ENCODE peak calls at places on chromosomes 2 and 18, in seven cellular contexts. Q, M, C, V, J, K and Z are unnamed samples.

GRCh38 chr2:42931147-42931817 is 138.9 kb upstream of the HAAO start:
- DNase-seq in C (no peak), J (peak), K (peak), V (no peak), M (no peak), Q (no peak), Z (no peak)

GRCh38 chr2:46982356-46983064 is 66.9 kb upstream of the MCFD2 start:
- DNase-seq in C (no peak), K (no peak), J (no peak), V (no peak), Q (no peak), M (no peak), Z (no peak)

GRCh38 chr2:174344716-174345472 is 10.1 kb downstream of the SP9 start:
- DNase-seq in M (no peak), J (peak), V (no peak), K (no peak), C (no peak), Q (no peak), Z (no peak)

GRCh38 chr2:110688594-110689091 is 10.8 kb upstream of the BUB1 start:
- DNase-seq in K (peak), V (no peak), M (no peak), C (no peak), Q (no peak), J (no peak), Z (no peak)

GRCh38 chr18:56807883-56808282 is 156.7 kb downstream of the WDR7 start:
- DNase-seq in Q (no peak), C (no peak), V (no peak), M (no peak), J (no peak), K (no peak), Z (no peak)

GRCh38 chr18:8750954-8751415 is 45.6 kb downstream of the MTCL1 start:
- DNase-seq in C (no peak), J (no peak), Q (no peak), V (no peak), K (no peak), M (no peak), Z (no peak)

GRCh38 chr2:209523778-209524362 is 100.0 kb downstream of the MAP2 start:
- DNase-seq in Q (no peak), J (no peak), M (no peak), C (no peak), K (no peak), V (no peak), Z (no peak)

GRCh38 chr2:5111581-5111980 is 580.6 kb upstream of the SOX11 start:
- DNase-seq in M (peak), Q (no peak), V (no peak), C (no peak), J (no peak), K (no peak), Z (no peak)

GRCh38 chr2:207073791-207074678 is 91.7 kb downstream of the KLF7 start:
- DNase-seq in K (no peak), C (no peak), V (no peak), M (no peak), Q (no peak), J (no peak), Z (no peak)

GRCh38 chr2:36487947-36488346 is 110.0 kb downstream of the FEZ2 start:
- DNase-seq in V (no peak), C (no peak), J (no peak), K (no peak), Q (no peak), M (no peak), Z (no peak)

GRCh38 chr18:62720048-62720447 is 4.7 kb downstream of the PHLPP1 start:
- DNase-seq in C (no peak), M (no peak), Q (no peak), J (no peak), V (no peak), K (no peak), Z (no peak)

GRCh38 chr2:196230051-196230450 is 58.7 kb upstream of the STK17B start:
- DNase-seq in M (no peak), K (no peak), Q (no peak), V (no peak), J (no peak), C (no peak), Z (peak)

GRCh38 chr2:33426666-33427231 is 49.7 kb upstream of the RASGRP3 start:
- DNase-seq in C (no peak), J (peak), M (no peak), V (no peak), K (no peak), Q (no peak), Z (peak)

GRCh38 chr2:74872310-74872923 is 38.5 kb downstream of the HK2 start:
- DNase-seq in Q (no peak), M (no peak), K (no peak), J (no peak), V (no peak), C (no peak), Z (no peak)

GRCh38 chr2:105814291-105814940 is 69.7 kb downstream of the NCK2 start:
- DNase-seq in K (no peak), C (no peak), M (no peak), Q (no peak), V (no peak), J (no peak), Z (no peak)

GRCh38 chr18:43772907-43773306 is 495.6 kb upstream of the SYT4 start:
- DNase-seq in K (no peak), V (no peak), J (no peak), M (no peak), Q (no peak), C (no peak), Z (no peak)

GRCh38 chr2:236040600-236041328 is 127.4 kb downstream of the GBX2 start:
- DNase-seq in J (no peak), K (no peak), M (no peak), V (no peak), Q (no peak), C (no peak), Z (no peak)

GRCh38 chr2:54176577-54176976 is 61.2 kb downstream of the ACYP2 start:
- DNase-seq in C (no peak), Q (no peak), V (no peak), M (no peak), J (peak), K (peak), Z (no peak)

GRCh38 chr2:75608684-75609333 is 37.8 kb upstream of the MRPL19 start:
- DNase-seq in J (peak), C (peak), V (no peak), K (peak), M (peak), Q (peak), Z (peak)

GRCh38 chr2:16055848-16056580 is 115.7 kb downstream of the MYCN start:
- DNase-seq in C (no peak), M (no peak), K (no peak), J (no peak), V (no peak), Q (no peak), Z (no peak)

GRCh38 chr2:182594286-182594685 is 121.8 kb upstream of the DNAJC10 start:
- DNase-seq in Q (no peak), V (no peak), C (no peak), M (no peak), K (no peak), J (no peak), Z (no peak)

GRCh38 chr2:2192385-2192957 is 138.6 kb downstream of the MYT1L start:
- DNase-seq in J (no peak), V (no peak), K (no peak), C (no peak), Q (no peak), M (no peak), Z (no peak)

GRCh38 chr2:74441690-74442482 is at the start of gene RTKN:
- DNase-seq in Q (peak), K (no peak), J (peak), C (peak), V (no peak), M (peak), Z (peak)

GRCh38 chr2:217261452-217261851 is 401.6 kb upstream of the TNP1 start:
- DNase-seq in M (no peak), V (no peak), J (no peak), K (no peak), C (no peak), Q (no peak), Z (no peak)

GRCh38 chr2:182924311-182924710 is 57.9 kb upstream of the FRZB start:
- DNase-seq in J (no peak), M (no peak), K (no peak), V (no peak), C (no peak), Q (no peak), Z (no peak)

GRCh38 chr2:55590810-55591440 is 26.5 kb downstream of the PPP4R3B start:
- DNase-seq in J (no peak), V (no peak), Q (peak), C (no peak), M (no peak), K (no peak), Z (no peak)

GRCh38 chr2:212811036-212811805 is 272.6 kb upstream of the ERBB4 start:
- DNase-seq in J (no peak), V (no peak), K (no peak), Q (no peak), M (no peak), C (no peak), Z (no peak)

GRCh38 chr18:48170651-48171050 is 238.5 kb downstream of the ZBTB7C start:
- DNase-seq in V (peak), Q (no peak), K (no peak), J (no peak), C (no peak), M (no peak), Z (no peak)

GRCh38 chr2:49189512-49190225 is 35.4 kb upstream of the FSHR start:
- DNase-seq in V (no peak), C (no peak), K (no peak), Q (no peak), M (no peak), J (no peak), Z (no peak)

GRCh38 chr2:225737556-225737955 is 338.0 kb downstream of the NYAP2 start:
- DNase-seq in M (no peak), C (no peak), K (no peak), J (no peak), Q (no peak), V (no peak), Z (no peak)

GRCh38 chr2:201572822-201573493 is 70.3 kb downstream of the TMEM237 start:
- DNase-seq in C (no peak), V (no peak), Q (no peak), M (no peak), J (no peak), K (no peak), Z (no peak)

GRCh38 chr2:218645126-218645525 is 14.3 kb downstream of the ZNF142 start:
- DNase-seq in K (no peak), J (no peak), V (no peak), M (no peak), Q (no peak), C (no peak), Z (no peak)
- TF ChIP-seq POLR2A in K (no peak), J (no peak), V (no peak), M (no peak), Q (no peak), C (no peak), Z (no peak)

GRCh38 chr2:129006135-129006885 is 687.6 kb upstream of the HS6ST1 start:
- DNase-seq in M (no peak), V (peak), Q (no peak), K (no peak), J (no peak), C (no peak), Z (no peak)

GRCh38 chr2:129002751-129003150 is 684.1 kb upstream of the HS6ST1 start:
- DNase-seq in K (no peak), M (no peak), V (peak), Q (no peak), C (no peak), J (no peak), Z (no peak)

GRCh38 chr2:129004940-129005490 is 686.3 kb upstream of the HS6ST1 start:
- DNase-seq in V (peak), Q (no peak), J (no peak), K (no peak), C (no peak), M (no peak), Z (no peak)

GRCh38 chr2:129004485-129004884 is 685.8 kb upstream of the HS6ST1 start:
- DNase-seq in Q (no peak), V (peak), M (no peak), K (no peak), J (no peak), C (no peak), Z (no peak)

DNA sequence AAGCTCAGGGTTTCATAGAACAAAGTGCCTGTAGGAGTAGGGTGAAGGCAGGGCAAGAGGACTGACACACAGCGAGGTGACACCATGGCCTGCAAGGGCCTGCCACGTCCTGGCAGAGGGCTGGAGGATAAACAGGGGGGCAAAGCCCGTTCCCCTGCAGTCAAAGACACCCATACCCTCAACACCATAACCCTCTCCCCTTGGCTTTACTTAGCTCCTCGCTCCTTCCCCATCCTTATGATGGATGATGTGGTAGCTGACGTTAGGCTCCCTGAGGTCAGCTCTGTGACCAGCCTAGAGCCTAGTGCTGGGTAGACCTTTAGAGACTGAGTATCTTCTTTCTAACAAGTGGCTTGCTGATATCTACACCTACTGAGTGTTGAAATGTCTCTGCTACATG is 683.3 kb upstream of the HS6ST1 start:
- DNase-seq in K (no peak), V (peak), C (no peak), M (no peak), J (no peak), Q (no peak), Z (no peak)
- TF ChIP-seq POLR2AphosphoS5 in K (no peak), V (no peak), C (no peak), M (no peak), J (no peak), Q (no peak), Z (no peak)

GRCh38 chr2:24159708-24160107 is 15.1 kb upstream of the FAM228A start:
- DNase-seq in M (no peak), K (no peak), C (no peak), V (no peak), J (no peak), Q (no peak), Z (no peak)

GRCh38 chr2:24162494-24162893 is 12.4 kb upstream of the FAM228A start:
- DNase-seq in J (no peak), V (no peak), C (no peak), K (no peak), M (no peak), Q (no peak), Z (no peak)

GRCh38 chr2:24160761-24161160 is 14.1 kb upstream of the FAM228A start:
- DNase-seq in K (no peak), C (no peak), M (no peak), J (no peak), V (no peak), Q (no peak), Z (no peak)

GRCh38 chr2:24164416-24164973 is 10.4 kb upstream of the FAM228A start:
- DNase-seq in M (no peak), V (no peak), J (peak), Q (peak), K (peak), C (no peak), Z (peak)

DNA sequence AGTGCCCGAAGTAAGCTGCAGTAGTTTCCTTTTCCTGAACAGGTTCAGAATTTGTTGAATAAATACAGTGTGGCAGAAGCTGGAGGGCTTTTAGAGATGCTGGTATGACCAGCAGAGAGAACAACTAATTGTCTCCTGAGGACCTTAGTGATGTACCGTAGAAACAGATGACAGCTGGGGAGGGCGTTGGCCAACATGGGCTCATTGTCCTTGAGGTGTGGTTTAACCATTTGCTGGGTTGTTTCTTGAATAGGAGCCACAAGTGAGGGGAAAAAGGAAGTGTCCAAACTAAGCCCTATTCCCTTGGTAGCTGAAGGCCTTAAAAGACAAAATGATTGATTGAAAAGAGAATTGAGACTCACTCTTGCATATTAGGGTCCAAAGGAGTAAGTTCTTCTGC is 11.7 kb upstream of the FAM228A start:
- DNase-seq in Q (no peak), V (no peak), K (no peak), M (no peak), J (no peak), C (no peak), Z (no peak)
- TF ChIP-seq POLR2A in Q (no peak), V (no peak), K (no peak), M (no peak), J (no peak), C (no peak), Z (no peak)

GRCh38 chr18:34976899-34977786 is 64.1 kb upstream of the MAPRE2 start:
- DNase-seq in C (peak), J (peak), Q (peak), M (peak), V (peak), K (no peak), Z (peak)
- TF ChIP-seq POLR2AphosphoS5 in C (no peak), J (no peak), Q (no peak), M (no peak), V (no peak), K (no peak), Z (peak)